ENCODE peak calls at places on chromosome 21, in eight cellular contexts. One of them, this sample, is unnamed.

GRCh38 chr21:46459024-46459355 is 299 bp downstream of the DIP2A start:
- DNase-seq in A549: no peak
- DNase-seq in body of pancreas: no peak
- DNase-seq in GM12864: no peak
- DNase-seq in AG04450: no peak
- DNase-seq in HCT116: no peak
- DNase-seq in WERI-Rb-1: no peak
- DNase-seq in left ventricle myocardium inferior: no peak
- DNase-seq in this sample: no peak

GRCh38 chr21:33971492-33972013 is 55.9 kb upstream of the ATP5PO start:
- DNase-seq in A549: peak
- DNase-seq in body of pancreas: no peak
- DNase-seq in GM12864: no peak
- DNase-seq in AG04450: no peak
- DNase-seq in HCT116: no peak
- DNase-seq in WERI-Rb-1: no peak
- DNase-seq in left ventricle myocardium inferior: no peak
- DNase-seq in this sample: no peak

GRCh38 chr21:27569091-27569490 is 602.2 kb upstream of the ADAMTS5 start:
- DNase-seq in A549: no peak
- DNase-seq in body of pancreas: no peak
- DNase-seq in GM12864: no peak
- DNase-seq in AG04450: no peak
- DNase-seq in HCT116: no peak
- DNase-seq in WERI-Rb-1: no peak
- DNase-seq in left ventricle myocardium inferior: no peak
- DNase-seq in this sample: no peak

GRCh38 chr21:46210378-46211136 is 18.0 kb downstream of the LSS start:
- DNase-seq in A549: peak
- DNase-seq in body of pancreas: no peak
- DNase-seq in GM12864: no peak
- DNase-seq in AG04450: no peak
- DNase-seq in HCT116: no peak
- DNase-seq in WERI-Rb-1: no peak
- DNase-seq in left ventricle myocardium inferior: no peak
- DNase-seq in this sample: no peak

GRCh38 chr21:27047331-27048314 is 80.7 kb upstream of the ADAMTS5 start:
- DNase-seq in A549: no peak
- DNase-seq in body of pancreas: no peak
- DNase-seq in GM12864: no peak
- DNase-seq in AG04450: no peak
- DNase-seq in HCT116: no peak
- DNase-seq in WERI-Rb-1: no peak
- DNase-seq in left ventricle myocardium inferior: no peak
- DNase-seq in this sample: no peak

GRCh38 chr21:19228241-19228640 is 824.7 kb upstream of the TMPRSS15 start:
- DNase-seq in A549: no peak
- DNase-seq in body of pancreas: no peak
- DNase-seq in GM12864: no peak
- DNase-seq in AG04450: no peak
- DNase-seq in HCT116: no peak
- DNase-seq in WERI-Rb-1: no peak
- DNase-seq in left ventricle myocardium inferior: no peak
- DNase-seq in this sample: no peak

GRCh38 chr21:28336299-28336698 is 656.4 kb downstream of the LTN1 start:
- DNase-seq in A549: peak
- DNase-seq in body of pancreas: peak
- DNase-seq in GM12864: no peak
- DNase-seq in AG04450: peak
- DNase-seq in HCT116: no peak
- DNase-seq in WERI-Rb-1: no peak
- DNase-seq in left ventricle myocardium inferior: no peak
- DNase-seq in this sample: no peak

GRCh38 chr21:14737922-14738321 is 191.8 kb upstream of the SAMSN1 start:
- DNase-seq in A549: peak
- DNase-seq in body of pancreas: peak
- DNase-seq in GM12864: no peak
- DNase-seq in AG04450: no peak
- DNase-seq in HCT116: peak
- DNase-seq in WERI-Rb-1: peak
- DNase-seq in left ventricle myocardium inferior: no peak
- DNase-seq in this sample: no peak

GRCh38 chr21:14833952-14834351 is 230.8 kb downstream of the NRIP1 start:
- DNase-seq in A549: no peak
- DNase-seq in body of pancreas: no peak
- DNase-seq in GM12864: no peak
- DNase-seq in AG04450: no peak
- DNase-seq in HCT116: no peak
- DNase-seq in WERI-Rb-1: no peak
- DNase-seq in left ventricle myocardium inferior: no peak
- DNase-seq in this sample: no peak

GRCh38 chr21:21813295-21813694 is 815.1 kb downstream of the NCAM2 start:
- DNase-seq in A549: no peak
- DNase-seq in body of pancreas: no peak
- DNase-seq in GM12864: no peak
- DNase-seq in AG04450: no peak
- DNase-seq in HCT116: no peak
- DNase-seq in WERI-Rb-1: no peak
- DNase-seq in left ventricle myocardium inferior: no peak
- DNase-seq in this sample: no peak

GRCh38 chr21:15841856-15842564 is 112.2 kb downstream of the USP25 start:
- DNase-seq in A549: no peak
- DNase-seq in body of pancreas: no peak
- DNase-seq in GM12864: no peak
- DNase-seq in AG04450: peak
- DNase-seq in HCT116: no peak
- DNase-seq in WERI-Rb-1: no peak
- DNase-seq in left ventricle myocardium inferior: no peak
- DNase-seq in this sample: no peak

GRCh38 chr21:30391615-30392014 is 4.2 kb upstream of the KRTAP13-1 start:
- DNase-seq in A549: no peak
- DNase-seq in body of pancreas: no peak
- DNase-seq in GM12864: no peak
- DNase-seq in AG04450: no peak
- DNase-seq in HCT116: no peak
- DNase-seq in WERI-Rb-1: no peak
- DNase-seq in left ventricle myocardium inferior: no peak
- DNase-seq in this sample: no peak

GRCh38 chr21:18812308-18812707 is 408.7 kb upstream of the TMPRSS15 start:
- DNase-seq in A549: no peak
- DNase-seq in body of pancreas: no peak
- DNase-seq in GM12864: no peak
- DNase-seq in AG04450: no peak
- DNase-seq in HCT116: no peak
- DNase-seq in WERI-Rb-1: no peak
- DNase-seq in left ventricle myocardium inferior: no peak
- DNase-seq in this sample: no peak

GRCh38 chr21:15221799-15222386 is 157.1 kb upstream of the NRIP1 start:
- DNase-seq in A549: peak
- DNase-seq in body of pancreas: no peak
- DNase-seq in GM12864: peak
- DNase-seq in AG04450: peak
- DNase-seq in HCT116: peak
- DNase-seq in WERI-Rb-1: peak
- DNase-seq in left ventricle myocardium inferior: peak
- DNase-seq in this sample: peak

GRCh38 chr21:39444406-39445145 is 1.0 kb downstream of the LCA5L start:
- DNase-seq in A549: no peak
- DNase-seq in body of pancreas: no peak
- DNase-seq in GM12864: no peak
- DNase-seq in AG04450: no peak
- DNase-seq in HCT116: no peak
- DNase-seq in WERI-Rb-1: peak
- DNase-seq in left ventricle myocardium inferior: no peak
- DNase-seq in this sample: no peak

GRCh38 chr21:21547368-21547953 is 549.3 kb downstream of the NCAM2 start:
- DNase-seq in A549: no peak
- DNase-seq in body of pancreas: no peak
- DNase-seq in GM12864: no peak
- DNase-seq in AG04450: no peak
- DNase-seq in HCT116: no peak
- DNase-seq in WERI-Rb-1: no peak
- DNase-seq in left ventricle myocardium inferior: no peak
- DNase-seq in this sample: no peak

GRCh38 chr21:39111928-39112327 is 71.3 kb downstream of the PSMG1 start:
- DNase-seq in A549: no peak
- DNase-seq in body of pancreas: no peak
- DNase-seq in GM12864: no peak
- DNase-seq in AG04450: no peak
- DNase-seq in HCT116: no peak
- DNase-seq in WERI-Rb-1: no peak
- DNase-seq in left ventricle myocardium inferior: no peak
- DNase-seq in this sample: no peak

GRCh38 chr21:38918629-38919346 is 113.1 kb downstream of the ETS2 start:
- DNase-seq in A549: no peak
- DNase-seq in body of pancreas: no peak
- DNase-seq in GM12864: no peak
- DNase-seq in AG04450: no peak
- DNase-seq in HCT116: no peak
- DNase-seq in WERI-Rb-1: no peak
- DNase-seq in left ventricle myocardium inferior: no peak
- DNase-seq in this sample: no peak

GRCh38 chr21:29248124-29248523 is 50.6 kb upstream of the BACH1 start:
- DNase-seq in A549: no peak
- DNase-seq in body of pancreas: no peak
- DNase-seq in GM12864: no peak
- DNase-seq in AG04450: no peak
- DNase-seq in HCT116: no peak
- DNase-seq in WERI-Rb-1: no peak
- DNase-seq in left ventricle myocardium inferior: no peak
- DNase-seq in this sample: no peak

GRCh38 chr21:30227633-30228404 is 11.9 kb upstream of the CLDN8 start:
- DNase-seq in A549: peak
- DNase-seq in body of pancreas: no peak
- DNase-seq in GM12864: no peak
- DNase-seq in AG04450: peak
- DNase-seq in HCT116: no peak
- DNase-seq in WERI-Rb-1: no peak
- DNase-seq in left ventricle myocardium inferior: no peak
- DNase-seq in this sample: no peak

GRCh38 chr21:27715131-27715530 is 748.2 kb upstream of the ADAMTS5 start:
- DNase-seq in A549: no peak
- DNase-seq in body of pancreas: no peak
- DNase-seq in GM12864: no peak
- DNase-seq in AG04450: no peak
- DNase-seq in HCT116: no peak
- DNase-seq in WERI-Rb-1: no peak
- DNase-seq in left ventricle myocardium inferior: no peak
- DNase-seq in this sample: no peak

GRCh38 chr21:26843912-26844257 is 1.3 kb downstream of the ADAMTS1 start:
- DNase-seq in A549: peak
- DNase-seq in body of pancreas: no peak
- DNase-seq in GM12864: no peak
- DNase-seq in AG04450: no peak
- DNase-seq in HCT116: no peak
- DNase-seq in WERI-Rb-1: no peak
- DNase-seq in left ventricle myocardium inferior: no peak
- DNase-seq in this sample: no peak

GRCh38 chr21:41359289-41359688 is 2.5 kb upstream of the MX2 start:
- DNase-seq in A549: no peak
- DNase-seq in body of pancreas: peak
- DNase-seq in GM12864: no peak
- DNase-seq in AG04450: no peak
- DNase-seq in HCT116: no peak
- DNase-seq in WERI-Rb-1: no peak
- DNase-seq in left ventricle myocardium inferior: no peak
- DNase-seq in this sample: no peak
- TF ChIP-seq CTCF in A549: no peak
- TF ChIP-seq CTCF in body of pancreas: no peak
- TF ChIP-seq CTCF in GM12864: no peak
- TF ChIP-seq CTCF in AG04450: no peak
- TF ChIP-seq CTCF in HCT116: no peak
- TF ChIP-seq CTCF in WERI-Rb-1: peak
- TF ChIP-seq CTCF in left ventricle myocardium inferior: no peak
- TF ChIP-seq CTCF in this sample: no peak

DNA sequence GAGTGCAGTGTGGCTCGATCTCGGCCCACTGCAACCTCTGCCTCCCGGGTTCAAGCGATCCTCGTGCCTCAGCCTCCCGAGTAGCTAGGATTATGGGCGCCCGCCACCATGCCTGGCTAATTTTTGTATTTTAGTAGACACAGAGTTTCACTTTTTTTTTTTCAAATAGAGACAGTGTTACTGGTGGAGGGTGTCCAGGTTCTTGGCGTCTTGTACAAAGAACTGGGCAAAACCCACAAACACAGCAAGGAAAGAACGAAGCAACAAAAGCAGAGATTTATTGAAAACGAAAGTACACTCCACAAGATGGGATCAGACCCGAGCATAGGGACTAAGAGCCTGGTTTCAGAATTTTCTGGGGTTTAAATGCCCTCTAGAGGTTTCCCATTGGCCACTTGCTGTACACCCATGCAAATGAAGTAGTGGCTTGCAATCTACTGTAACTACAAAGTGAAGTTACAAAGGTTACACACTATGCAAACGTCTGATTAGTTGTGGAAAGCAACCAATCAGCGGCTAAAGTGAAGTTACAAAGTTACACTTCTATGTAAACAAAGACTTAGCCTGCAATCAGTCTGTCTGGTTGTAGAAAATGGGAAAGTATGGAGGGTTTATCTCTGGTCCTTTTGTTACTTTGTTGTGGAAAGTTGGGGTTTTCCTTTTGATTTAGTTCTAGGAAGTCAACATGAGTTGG is 199.1 kb downstream of the DYRK1A start:
- DNase-seq in A549: peak
- DNase-seq in body of pancreas: no peak
- DNase-seq in GM12864: no peak
- DNase-seq in AG04450: no peak
- DNase-seq in HCT116: no peak
- DNase-seq in WERI-Rb-1: no peak
- DNase-seq in left ventricle myocardium inferior: no peak
- DNase-seq in this sample: no peak
- H3K4me3 ChIP-seq in A549: peak
- H3K4me3 ChIP-seq in body of pancreas: no peak
- H3K4me3 ChIP-seq in GM12864: no peak
- H3K4me3 ChIP-seq in AG04450: no peak
- H3K4me3 ChIP-seq in HCT116: no peak
- H3K4me3 ChIP-seq in WERI-Rb-1: no peak
- H3K4me3 ChIP-seq in left ventricle myocardium inferior: peak
- H3K4me3 ChIP-seq in this sample: peak

DNA sequence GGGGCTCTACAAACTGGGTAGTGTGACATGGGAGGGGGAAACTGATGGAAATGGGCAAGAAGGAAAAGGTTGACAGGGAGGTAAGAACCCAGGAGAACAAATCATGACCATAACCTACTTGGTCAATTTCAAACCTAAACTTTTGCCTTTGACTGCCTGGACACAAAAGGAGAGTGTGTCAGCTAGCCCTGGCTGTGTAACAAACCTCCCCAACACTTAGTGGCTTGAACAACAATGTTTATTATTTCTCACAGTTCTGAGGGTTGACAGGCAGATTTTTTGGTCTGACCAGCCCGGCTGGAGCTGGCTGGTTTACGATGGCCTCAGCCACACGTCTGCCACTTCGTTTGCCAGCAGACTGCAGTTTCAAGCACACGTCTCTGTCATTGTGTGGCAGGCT is 92.5 kb downstream of the WDR4 start:
- DNase-seq in A549: no peak
- DNase-seq in body of pancreas: no peak
- DNase-seq in GM12864: no peak
- DNase-seq in AG04450: no peak
- DNase-seq in HCT116: no peak
- DNase-seq in WERI-Rb-1: no peak
- DNase-seq in left ventricle myocardium inferior: no peak
- DNase-seq in this sample: no peak
- TF ChIP-seq CTCF in A549: no peak
- TF ChIP-seq CTCF in body of pancreas: no peak
- TF ChIP-seq CTCF in GM12864: no peak
- TF ChIP-seq CTCF in AG04450: no peak
- TF ChIP-seq CTCF in HCT116: no peak
- TF ChIP-seq CTCF in WERI-Rb-1: no peak
- TF ChIP-seq CTCF in left ventricle myocardium inferior: no peak
- TF ChIP-seq CTCF in this sample: no peak

GRCh38 chr21:42515708-42516502 is 2.3 kb downstream of the SLC37A1 start:
- DNase-seq in A549: no peak
- DNase-seq in body of pancreas: no peak
- DNase-seq in GM12864: no peak
- DNase-seq in AG04450: no peak
- DNase-seq in HCT116: peak
- DNase-seq in WERI-Rb-1: no peak
- DNase-seq in left ventricle myocardium inferior: no peak
- DNase-seq in this sample: no peak
- H3K4me3 ChIP-seq in A549: no peak
- H3K4me3 ChIP-seq in body of pancreas: no peak
- H3K4me3 ChIP-seq in GM12864: no peak
- H3K4me3 ChIP-seq in AG04450: no peak
- H3K4me3 ChIP-seq in HCT116: peak
- H3K4me3 ChIP-seq in WERI-Rb-1: no peak
- H3K4me3 ChIP-seq in left ventricle myocardium inferior: no peak
- H3K4me3 ChIP-seq in this sample: no peak